ENCODE peak calls at places on chromosomes 12 and 14, in eight cellular contexts. O is AG10803, H is uterus, L is BJ, D is PC-3, Y is GM23338, P is neural progenitor cell, K is A549. A is an unnamed sample.

GRCh38 chr14:64705406-64706118 is 1.3 kb downstream of the PLEKHG3 start:
- DNase-seq in O (peak; percentile 17), H (peak; percentile 53), L (no peak), D (no peak), Y (no peak), P (peak; percentile 49), K (no peak), A (no peak)

GRCh38 chr14:38047518-38047917 is 160.2 kb upstream of the SSTR1 start:
- DNase-seq in O (no peak), H (no peak), L (no peak), D (no peak), Y (no peak), P (no peak), K (no peak), A (peak; percentile 15)

GRCh38 chr14:23185046-23185445 is 1.6 kb upstream of the SLC7A8 start:
- DNase-seq in O (no peak), H (no peak), L (no peak), D (peak; percentile 45), Y (no peak), P (no peak), K (no peak), A (peak; percentile 16)

GRCh38 chr12:16294589-16294988 is 17.1 kb upstream of the SLC15A5 start:
- DNase-seq in O (no peak), H (no peak), L (no peak), D (no peak), Y (no peak), P (no peak), K (no peak), A (no peak)

GRCh38 chr12:50597200-50598195 is 92.7 kb downstream of the DIP2B start:
- DNase-seq in O (peak; percentile 71), H (peak; percentile 24), L (no peak), D (peak; percentile 83), Y (no peak), P (no peak), K (peak; percentile 67), A (no peak)

GRCh38 chr14:56686416-56686815 is 106.8 kb downstream of the TMEM260 start:
- DNase-seq in O (no peak), H (no peak), L (no peak), D (peak; percentile 33), Y (peak; percentile 67), P (peak; percentile 73), K (no peak), A (no peak)

GRCh38 chr14:90632451-90632850 is 183.8 kb downstream of the TTC7B start:
- DNase-seq in O (no peak), H (no peak), L (no peak), D (no peak), Y (no peak), P (no peak), K (no peak), A (peak; percentile 19)

GRCh38 chr14:91177073-91177796 is 63.4 kb downstream of the DGLUCY start:
- DNase-seq in O (peak; percentile 72), H (peak; percentile 46), L (peak; percentile 18), D (peak; percentile 89), Y (peak; percentile 77), P (peak; percentile 69), K (peak; percentile 66), A (peak; percentile 54)

GRCh38 chr12:121774968-121775474 is 18.5 kb downstream of the RHOF start:
- DNase-seq in O (no peak), H (no peak), L (no peak), D (no peak), Y (peak; percentile 87), P (peak; percentile 45), K (no peak), A (no peak)

GRCh38 chr12:100539209-100539608 is 34.3 kb upstream of the GAS2L3 start:
- DNase-seq in O (peak; percentile 19), H (no peak), L (no peak), D (peak; percentile 65), Y (peak; percentile 78), P (peak; percentile 76), K (no peak), A (peak; percentile 45)

GRCh38 chr12:107485731-107486130 is 199.9 kb upstream of the PWP1 start:
- DNase-seq in O (no peak), H (no peak), L (no peak), D (no peak), Y (no peak), P (no peak), K (no peak), A (no peak)

GRCh38 chr12:112987561-112987960 is 9.2 kb downstream of the OAS2 start:
- DNase-seq in O (no peak), H (no peak), L (no peak), D (no peak), Y (no peak), P (no peak), K (no peak), A (no peak)

GRCh38 chr12:53078425-53079225 is 565 bp downstream of the SPRYD3 start:
- DNase-seq in O (peak; percentile 51), H (no peak), L (no peak), D (peak; percentile 49), Y (peak; percentile 72), P (no peak), K (no peak), A (no peak)

GRCh38 chr12:6540181-6540877 is 6.0 kb downstream of the GAPDH start:
- DNase-seq in O (peak; percentile 97), H (peak; percentile 93), L (peak; percentile 87), D (peak; percentile 77), Y (peak; percentile 95), P (peak; percentile 75), K (peak; percentile 87), A (peak; percentile 59)

GRCh38 chr12:131087302-131087818 is 133.7 kb downstream of the ADGRD1 start:
- DNase-seq in O (no peak), H (peak; percentile 10), L (no peak), D (no peak), Y (no peak), P (no peak), K (no peak), A (no peak)

DNA sequence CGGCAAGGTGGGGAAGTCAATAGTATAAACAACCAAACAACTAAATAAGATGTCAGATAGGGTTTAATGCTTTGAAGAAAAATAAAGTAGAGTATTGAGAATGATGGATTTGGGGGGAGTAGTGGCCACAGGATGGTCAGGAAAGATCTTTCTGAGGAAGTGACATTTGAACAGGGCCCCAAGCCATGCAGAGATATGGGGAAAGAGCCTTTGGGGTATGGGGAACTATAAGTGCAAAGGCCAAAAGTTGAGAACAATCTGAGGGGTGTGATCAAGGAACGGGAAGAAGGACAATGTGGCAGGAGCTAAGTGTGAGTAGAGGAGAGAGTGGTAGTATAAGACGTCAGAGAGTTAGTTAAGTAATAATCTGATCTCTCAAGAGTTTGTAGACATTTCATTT is 1.3 kb downstream of the MRPS35 start:
- DNase-seq in O (no peak), H (no peak), L (no peak), D (no peak), Y (no peak), P (no peak), K (no peak), A (no peak)
- H3K4me3 ChIP-seq in O (peak overlapping the region; percentile 95), H (peak overlapping the region; percentile 95), L (peak overlapping the region; percentile 63), D (peak overlapping the region; percentile 87), Y (peak overlapping the region; percentile 82), P (peak overlapping the region; percentile 70), K (peak overlapping the region; percentile 91), A (peak overlapping the region; percentile 99)

GRCh38 chr14:100059433-100059781 is 5.8 kb upstream of the EVL start:
- DNase-seq in O (no peak), H (no peak), L (no peak), D (peak; percentile 94), Y (no peak), P (no peak), K (no peak), A (no peak)

GRCh38 chr14:100058777-100059432 is 6.3 kb upstream of the EVL start:
- DNase-seq in O (no peak), H (no peak), L (no peak), D (no peak), Y (no peak), P (no peak), K (no peak), A (no peak)

GRCh38 chr14:100056431-100056830 is 8.8 kb upstream of the EVL start:
- DNase-seq in O (no peak), H (no peak), L (no peak), D (no peak), Y (no peak), P (no peak), K (no peak), A (no peak)

GRCh38 chr14:100054553-100055075 is 10.6 kb upstream of the EVL start:
- DNase-seq in O (no peak), H (no peak), L (no peak), D (no peak), Y (no peak), P (no peak), K (no peak), A (no peak)

DNA sequence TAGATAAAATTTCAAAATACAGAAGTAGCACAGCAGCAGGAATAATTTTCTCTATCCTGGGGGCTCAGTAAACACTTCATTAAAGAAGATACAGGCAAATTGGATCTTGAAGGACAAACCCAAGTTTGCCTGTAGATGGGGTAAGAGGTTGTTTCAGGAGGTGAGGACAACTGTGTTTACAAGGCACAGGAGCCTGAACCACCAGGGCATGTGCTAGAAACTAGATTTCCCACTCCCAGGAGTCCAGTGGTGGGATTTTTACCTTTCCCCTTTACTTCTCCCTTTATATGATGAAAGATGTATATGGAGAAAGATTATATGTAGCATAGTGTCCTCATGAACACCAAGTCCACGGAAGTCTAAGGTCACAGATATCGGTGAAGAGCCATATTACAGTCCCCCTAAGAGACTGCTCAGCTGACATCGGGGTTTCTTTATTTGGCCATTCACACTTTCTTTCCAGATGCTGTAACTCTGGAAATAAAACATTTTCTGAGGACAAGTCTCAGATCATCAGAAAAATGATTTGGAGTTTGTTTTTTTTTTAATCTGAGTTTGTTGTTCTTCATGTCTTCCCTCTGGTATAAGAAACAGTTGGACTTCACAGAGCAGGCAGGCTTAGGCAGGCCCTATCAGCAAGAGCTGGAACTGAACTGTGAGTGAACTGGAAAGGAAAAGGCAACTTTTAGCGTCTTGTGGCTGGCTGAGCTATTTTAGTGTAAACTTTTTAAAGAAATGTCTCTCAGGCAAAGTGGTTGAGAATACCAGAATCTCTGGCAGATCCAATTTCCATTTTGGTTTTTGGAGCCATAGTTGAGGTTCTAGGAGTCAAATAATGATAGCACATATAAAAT is 8.0 kb upstream of the EVL start:
- DNase-seq in O (peak; percentile 28), H (no peak), L (no peak), D (peak; percentile 51), Y (peak; percentile 46), P (no peak), K (peak; percentile 28), A (no peak)
- TF ChIP-seq CTCF in O (peak; percentile 35), H (peak; percentile 21), L (peak; percentile 34), D (peak; percentile 61), Y (peak; percentile 50), P (peak; percentile 28), K (peak; percentile 11), A (peak; percentile 26)

GRCh38 chr14:102211240-102211639 is 71.5 kb downstream of the WDR20 start:
- DNase-seq in O (no peak), H (no peak), L (no peak), D (no peak), Y (no peak), P (no peak), K (no peak), A (no peak)
- H3K4me3 ChIP-seq in O (no peak overlapping the region), H (no peak overlapping the region), L (no peak overlapping the region), D (no peak overlapping the region), Y (no peak overlapping the region), P (no peak overlapping the region), K (no peak overlapping the region), A (no peak overlapping the region)

DNA sequence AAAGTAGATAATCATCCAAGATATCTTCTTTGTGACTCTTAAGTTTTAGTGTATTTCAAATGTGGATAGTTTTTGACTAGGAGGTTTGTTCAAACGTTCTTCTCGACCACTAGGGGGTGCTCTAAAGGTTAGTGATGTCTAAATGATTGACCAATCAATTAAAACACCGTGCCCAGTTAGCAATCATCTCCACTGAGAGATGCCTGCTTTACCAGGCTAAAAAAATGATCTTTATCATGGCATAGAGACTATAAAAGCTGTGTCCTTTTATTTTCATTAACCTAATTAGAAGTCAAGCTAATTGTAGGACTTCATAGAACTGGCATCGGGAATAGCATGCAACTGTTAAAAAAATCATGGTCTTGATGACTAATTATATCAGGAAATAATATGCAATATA is 153.9 kb downstream of the PRKCH start:
- DNase-seq in O (peak; percentile 81), H (no peak), L (no peak), D (peak; percentile 89), Y (peak; percentile 88), P (peak; percentile 86), K (peak; percentile 53), A (peak; percentile 56)
- TF ChIP-seq CTCF in O (peak; percentile 71), H (peak; percentile 42), L (peak; percentile 63), D (peak; percentile 97), Y (peak; percentile 70), P (peak; percentile 89), K (peak; percentile 81), A (peak; percentile 59)